ENCODE peak calls at places on chromosomes 7 and 10, in seven cellular contexts. One of them, this sample, is unnamed.

GRCh38 chr7:30549933-30550493 is 44.7 kb upstream of the GARS1 start:
- DNase-seq in A549: no peak
- DNase-seq in heart left ventricle: peak; percentile 43
- DNase-seq in Peyer's patch: no peak
- DNase-seq in NB4: peak; percentile 26
- DNase-seq in ovary: no peak
- DNase-seq in testis: no peak
- DNase-seq in this sample: no peak

GRCh38 chr10:28180654-28181053 is 122.2 kb downstream of the MPP7 start:
- DNase-seq in A549: no peak
- DNase-seq in heart left ventricle: no peak
- DNase-seq in Peyer's patch: no peak
- DNase-seq in NB4: no peak
- DNase-seq in ovary: no peak
- DNase-seq in testis: no peak
- DNase-seq in this sample: no peak

GRCh38 chr7:12777257-12777656 is 89.8 kb downstream of the ARL4A start:
- DNase-seq in A549: no peak
- DNase-seq in heart left ventricle: no peak
- DNase-seq in Peyer's patch: no peak
- DNase-seq in NB4: no peak
- DNase-seq in ovary: no peak
- DNase-seq in testis: no peak
- DNase-seq in this sample: no peak

GRCh38 chr7:132464740-132465139 is 111.5 kb downstream of the PLXNA4 start:
- DNase-seq in A549: no peak
- DNase-seq in heart left ventricle: peak; percentile 65
- DNase-seq in Peyer's patch: no peak
- DNase-seq in NB4: no peak
- DNase-seq in ovary: no peak
- DNase-seq in testis: no peak
- DNase-seq in this sample: no peak

GRCh38 chr7:19178595-19178994 is 33.4 kb upstream of the FERD3L start:
- DNase-seq in A549: no peak
- DNase-seq in heart left ventricle: no peak
- DNase-seq in Peyer's patch: no peak
- DNase-seq in NB4: no peak
- DNase-seq in ovary: no peak
- DNase-seq in testis: no peak
- DNase-seq in this sample: no peak

GRCh38 chr10:56763090-56763489 is 402.0 kb upstream of the ZWINT start:
- DNase-seq in A549: no peak
- DNase-seq in heart left ventricle: no peak
- DNase-seq in Peyer's patch: no peak
- DNase-seq in NB4: no peak
- DNase-seq in ovary: no peak
- DNase-seq in testis: no peak
- DNase-seq in this sample: no peak

GRCh38 chr10:28089467-28089866 is 90.6 kb upstream of the ODAD2 start:
- DNase-seq in A549: no peak
- DNase-seq in heart left ventricle: no peak
- DNase-seq in Peyer's patch: no peak
- DNase-seq in NB4: no peak
- DNase-seq in ovary: no peak
- DNase-seq in testis: no peak
- DNase-seq in this sample: no peak

GRCh38 chr7:80467069-80467468 is 44.8 kb downstream of the GNAT3 start:
- DNase-seq in A549: peak; percentile 38
- DNase-seq in heart left ventricle: no peak
- DNase-seq in Peyer's patch: no peak
- DNase-seq in NB4: no peak
- DNase-seq in ovary: no peak
- DNase-seq in testis: no peak
- DNase-seq in this sample: no peak

GRCh38 chr7:64640504-64640903 is 25.4 kb upstream of the ZNF107 start:
- DNase-seq in A549: no peak
- DNase-seq in heart left ventricle: no peak
- DNase-seq in Peyer's patch: no peak
- DNase-seq in NB4: peak; percentile 84
- DNase-seq in ovary: no peak
- DNase-seq in testis: no peak
- DNase-seq in this sample: no peak

GRCh38 chr10:14838582-14839304 is 637 bp downstream of the HSPA14 start:
- DNase-seq in A549: peak; percentile 16
- DNase-seq in heart left ventricle: peak; percentile 24
- DNase-seq in Peyer's patch: peak; percentile 60
- DNase-seq in NB4: peak; percentile 34
- DNase-seq in ovary: peak; percentile 25
- DNase-seq in testis: peak; percentile 54
- DNase-seq in this sample: peak; percentile 20

GRCh38 chr7:2982831-2983230 is 60.8 kb downstream of the CARD11 start:
- DNase-seq in A549: no peak
- DNase-seq in heart left ventricle: no peak
- DNase-seq in Peyer's patch: peak; percentile 66
- DNase-seq in NB4: no peak
- DNase-seq in ovary: no peak
- DNase-seq in testis: no peak
- DNase-seq in this sample: no peak

GRCh38 chr7:15778191-15778590 is 91.7 kb upstream of the MEOX2 start:
- DNase-seq in A549: no peak
- DNase-seq in heart left ventricle: no peak
- DNase-seq in Peyer's patch: no peak
- DNase-seq in NB4: no peak
- DNase-seq in ovary: no peak
- DNase-seq in testis: no peak
- DNase-seq in this sample: no peak

GRCh38 chr10:986881-987634 is 1.2 kb upstream of the GTPBP4 start:
- DNase-seq in A549: no peak
- DNase-seq in heart left ventricle: no peak
- DNase-seq in Peyer's patch: peak; percentile 43
- DNase-seq in NB4: peak; percentile 57
- DNase-seq in ovary: no peak
- DNase-seq in testis: no peak
- DNase-seq in this sample: no peak

GRCh38 chr10:123577921-123578461 is 88.2 kb upstream of the GPR26 start:
- DNase-seq in A549: no peak
- DNase-seq in heart left ventricle: no peak
- DNase-seq in Peyer's patch: no peak
- DNase-seq in NB4: no peak
- DNase-seq in ovary: no peak
- DNase-seq in testis: no peak
- DNase-seq in this sample: peak; percentile 69

DNA sequence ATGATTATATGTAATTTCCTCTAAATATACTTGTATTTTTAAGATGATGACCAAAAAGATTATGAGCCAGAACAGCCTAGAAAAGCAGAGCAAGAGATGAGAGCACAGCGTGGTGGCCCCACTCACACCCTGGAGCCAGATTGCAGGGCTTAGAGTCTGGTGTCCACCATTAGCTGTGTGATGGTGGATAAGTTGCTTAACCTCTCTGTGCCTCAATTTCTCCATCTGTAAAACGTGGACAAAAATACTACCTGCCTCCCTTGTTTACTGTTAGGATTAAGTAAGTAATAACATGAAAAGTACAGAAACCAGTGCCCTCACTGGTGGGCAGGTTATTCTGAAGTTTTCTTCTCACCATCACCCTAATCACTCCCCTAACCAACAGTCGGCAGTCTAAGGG is 212.3 kb downstream of the COBL start:
- DNase-seq in A549: no peak
- DNase-seq in heart left ventricle: no peak
- DNase-seq in Peyer's patch: no peak
- DNase-seq in NB4: no peak
- DNase-seq in ovary: no peak
- DNase-seq in testis: no peak
- DNase-seq in this sample: no peak
- TF ChIP-seq CTCF in A549: no peak
- TF ChIP-seq CTCF in heart left ventricle: no peak
- TF ChIP-seq CTCF in Peyer's patch: no peak
- TF ChIP-seq CTCF in NB4: no peak
- TF ChIP-seq CTCF in ovary: no peak
- TF ChIP-seq CTCF in testis: no peak
- TF ChIP-seq CTCF in this sample: no peak

DNA sequence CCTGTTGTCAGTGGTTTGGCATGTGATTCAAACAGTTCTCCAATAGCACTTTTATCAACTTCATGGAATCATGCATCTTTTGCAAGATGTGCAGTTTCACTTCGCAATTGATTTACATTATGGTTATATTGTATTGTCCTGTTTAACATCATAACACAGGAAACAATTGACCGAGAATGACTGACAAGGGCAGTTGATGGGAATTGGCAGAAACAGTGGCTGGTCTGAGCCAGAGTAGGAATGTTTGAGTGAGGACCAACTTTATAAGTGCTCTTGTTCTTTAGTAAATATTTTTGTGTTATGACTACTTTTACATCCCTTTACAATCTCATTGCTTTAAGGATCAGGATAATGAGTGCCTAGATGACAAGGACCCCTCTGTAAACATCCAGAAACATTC is 2.2 kb downstream of the KLHL7 start:
- DNase-seq in A549: no peak
- DNase-seq in heart left ventricle: no peak
- DNase-seq in Peyer's patch: no peak
- DNase-seq in NB4: no peak
- DNase-seq in ovary: no peak
- DNase-seq in testis: no peak
- DNase-seq in this sample: no peak
- H3K4me3 ChIP-seq in A549: no peak overlapping the region
- H3K4me3 ChIP-seq in heart left ventricle: peak overlapping the region; percentile 88
- H3K4me3 ChIP-seq in Peyer's patch: no peak overlapping the region
- H3K4me3 ChIP-seq in NB4: peak overlapping the region; percentile 92
- H3K4me3 ChIP-seq in ovary: no peak overlapping the region
- H3K4me3 ChIP-seq in testis: peak overlapping the region; percentile 98
- H3K4me3 ChIP-seq in this sample: no peak overlapping the region

GRCh38 chr10:110141185-110141584 is 66.2 kb upstream of the MXI1 start:
- DNase-seq in A549: no peak
- DNase-seq in heart left ventricle: no peak
- DNase-seq in Peyer's patch: peak; percentile 62
- DNase-seq in NB4: peak; percentile 97
- DNase-seq in ovary: no peak
- DNase-seq in testis: no peak
- DNase-seq in this sample: no peak

GRCh38 chr10:110137142-110137545 is 70.3 kb upstream of the MXI1 start:
- DNase-seq in A549: peak; percentile 77
- DNase-seq in heart left ventricle: no peak
- DNase-seq in Peyer's patch: no peak
- DNase-seq in NB4: peak; percentile 91
- DNase-seq in ovary: no peak
- DNase-seq in testis: no peak
- DNase-seq in this sample: no peak

GRCh38 chr10:110134917-110135316 is 72.5 kb upstream of the MXI1 start:
- DNase-seq in A549: no peak
- DNase-seq in heart left ventricle: no peak
- DNase-seq in Peyer's patch: no peak
- DNase-seq in NB4: no peak
- DNase-seq in ovary: no peak
- DNase-seq in testis: no peak
- DNase-seq in this sample: no peak

GRCh38 chr10:110141747-110142625 is 65.4 kb upstream of the MXI1 start:
- DNase-seq in A549: no peak
- DNase-seq in heart left ventricle: peak; percentile 47
- DNase-seq in Peyer's patch: peak; percentile 81
- DNase-seq in NB4: peak; percentile 96
- DNase-seq in ovary: no peak
- DNase-seq in testis: peak; percentile 42
- DNase-seq in this sample: no peak

DNA sequence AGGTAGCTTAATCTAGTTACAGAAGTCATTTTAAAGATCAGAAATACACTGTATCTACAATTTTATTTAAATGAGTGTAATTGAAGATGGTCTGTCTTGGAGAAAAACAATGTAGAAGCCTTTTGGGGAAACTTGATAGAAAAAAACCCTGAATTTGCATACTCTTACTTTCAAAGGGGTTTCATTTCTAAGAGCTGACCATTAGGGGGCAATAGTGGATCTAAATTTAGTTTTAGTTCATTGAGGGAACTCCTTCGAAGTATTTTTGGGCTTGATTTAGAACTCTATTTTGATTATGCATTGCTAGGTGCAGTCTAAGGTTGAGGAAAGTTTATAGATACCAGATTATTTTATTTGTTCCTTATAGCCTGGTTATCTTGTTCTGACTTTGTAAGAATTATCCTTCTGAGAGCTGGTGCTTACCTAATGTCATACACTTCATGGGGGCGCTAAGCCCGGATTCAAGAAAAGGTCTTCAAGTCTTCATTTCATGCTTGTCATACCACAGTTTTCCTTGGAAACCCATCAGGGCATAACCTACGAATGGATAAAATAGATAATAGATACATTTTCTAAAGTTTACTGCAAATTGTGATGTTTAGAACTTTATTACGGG is 69.1 kb upstream of the MXI1 start:
- DNase-seq in A549: peak; percentile 67
- DNase-seq in heart left ventricle: no peak
- DNase-seq in Peyer's patch: no peak
- DNase-seq in NB4: peak; percentile 86
- DNase-seq in ovary: no peak
- DNase-seq in testis: no peak
- DNase-seq in this sample: no peak
- TF ChIP-seq POLR2A in A549: no peak
- TF ChIP-seq POLR2A in heart left ventricle: no peak
- TF ChIP-seq POLR2A in Peyer's patch: no peak
- TF ChIP-seq POLR2A in NB4: no peak
- TF ChIP-seq POLR2A in ovary: no peak
- TF ChIP-seq POLR2A in testis: no peak
- TF ChIP-seq POLR2A in this sample: no peak

DNA sequence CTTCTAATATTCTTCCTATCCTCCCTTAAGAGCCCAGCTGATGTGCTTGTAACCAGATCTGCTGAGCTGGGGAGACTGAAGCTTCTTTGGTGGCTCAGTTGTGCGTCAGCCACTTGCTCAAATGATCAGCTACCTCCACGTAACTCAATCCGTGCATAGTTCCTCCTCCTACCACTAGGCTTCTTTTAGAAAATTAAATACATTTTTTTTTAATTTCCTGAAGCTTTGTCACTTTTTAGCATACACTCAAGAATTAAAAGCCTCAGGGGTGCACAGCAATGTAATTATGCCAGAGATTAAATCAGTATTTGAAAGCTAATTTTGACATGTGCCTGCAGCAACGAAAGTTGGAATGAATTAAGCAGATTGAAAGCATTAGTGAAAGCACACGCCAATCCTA is 20.4 kb upstream of the PRLHR start:
- DNase-seq in A549: no peak
- DNase-seq in heart left ventricle: no peak
- DNase-seq in Peyer's patch: no peak
- DNase-seq in NB4: no peak
- DNase-seq in ovary: no peak
- DNase-seq in testis: no peak
- DNase-seq in this sample: no peak
- TF ChIP-seq CTCF in A549: no peak
- TF ChIP-seq CTCF in heart left ventricle: no peak
- TF ChIP-seq CTCF in Peyer's patch: no peak
- TF ChIP-seq CTCF in NB4: no peak
- TF ChIP-seq CTCF in ovary: no peak
- TF ChIP-seq CTCF in testis: no peak
- TF ChIP-seq CTCF in this sample: no peak